ENCODE peak calls at places on chromosomes 7 and 10, in five cellular contexts. One of them, this sample, is unnamed.

GRCh38 chr7:67552738-67553137 is 556.1 kb downstream of the TYW1 start:
- DNase-seq in stimulated activated CD4-positive, alpha-beta T cell treated with anti-CD3 and anti-CD28 coated beads, Interleukin-2, amount 100 ng/mL, for 48 hours: no peak
- DNase-seq in HEK293T: no peak
- DNase-seq in germinal center: no peak
- DNase-seq in posterior cingulate gyrus: no peak
- DNase-seq in this sample: no peak

GRCh38 chr7:98703916-98704315 is 86.8 kb downstream of the NPTX2 start:
- DNase-seq in stimulated activated CD4-positive, alpha-beta T cell treated with anti-CD3 and anti-CD28 coated beads, Interleukin-2, amount 100 ng/mL, for 48 hours: no peak
- DNase-seq in HEK293T: no peak
- DNase-seq in posterior cingulate gyrus: no peak
- DNase-seq in germinal center: no peak
- DNase-seq in this sample: no peak

GRCh38 chr10:79402951-79403350 is 42.5 kb downstream of the ZCCHC24 start:
- DNase-seq in germinal center: no peak
- DNase-seq in HEK293T: no peak
- DNase-seq in stimulated activated CD4-positive, alpha-beta T cell treated with anti-CD3 and anti-CD28 coated beads, Interleukin-2, amount 100 ng/mL, for 48 hours: no peak
- DNase-seq in posterior cingulate gyrus: no peak
- DNase-seq in this sample: no peak

GRCh38 chr7:47940482-47941001 is 7.7 kb downstream of the PKD1L1 start:
- DNase-seq in germinal center: no peak
- DNase-seq in posterior cingulate gyrus: no peak
- DNase-seq in HEK293T: no peak
- DNase-seq in stimulated activated CD4-positive, alpha-beta T cell treated with anti-CD3 and anti-CD28 coated beads, Interleukin-2, amount 100 ng/mL, for 48 hours: no peak
- DNase-seq in this sample: no peak

GRCh38 chr10:98030093-98030821 is at the start of gene CRTAC1:
- DNase-seq in stimulated activated CD4-positive, alpha-beta T cell treated with anti-CD3 and anti-CD28 coated beads, Interleukin-2, amount 100 ng/mL, for 48 hours: no peak
- DNase-seq in HEK293T: peak
- DNase-seq in posterior cingulate gyrus: peak
- DNase-seq in germinal center: no peak
- DNase-seq in this sample: peak

GRCh38 chr10:97083228-97083860 is 102.4 kb downstream of the SLIT1 start:
- DNase-seq in HEK293T: no peak
- DNase-seq in posterior cingulate gyrus: no peak
- DNase-seq in germinal center: no peak
- DNase-seq in stimulated activated CD4-positive, alpha-beta T cell treated with anti-CD3 and anti-CD28 coated beads, Interleukin-2, amount 100 ng/mL, for 48 hours: no peak
- DNase-seq in this sample: no peak

GRCh38 chr7:5437987-5438386 is 14.4 kb upstream of the TNRC18 start:
- DNase-seq in HEK293T: no peak
- DNase-seq in stimulated activated CD4-positive, alpha-beta T cell treated with anti-CD3 and anti-CD28 coated beads, Interleukin-2, amount 100 ng/mL, for 48 hours: no peak
- DNase-seq in germinal center: no peak
- DNase-seq in posterior cingulate gyrus: no peak
- DNase-seq in this sample: no peak

GRCh38 chr10:80081801-80082750 is 3.6 kb downstream of the TMEM254 start:
- DNase-seq in stimulated activated CD4-positive, alpha-beta T cell treated with anti-CD3 and anti-CD28 coated beads, Interleukin-2, amount 100 ng/mL, for 48 hours: no peak
- DNase-seq in HEK293T: no peak
- DNase-seq in germinal center: no peak
- DNase-seq in posterior cingulate gyrus: no peak
- DNase-seq in this sample: no peak

GRCh38 chr7:86643478-86644281 is at the start of gene GRM3:
- DNase-seq in stimulated activated CD4-positive, alpha-beta T cell treated with anti-CD3 and anti-CD28 coated beads, Interleukin-2, amount 100 ng/mL, for 48 hours: no peak
- DNase-seq in posterior cingulate gyrus: peak
- DNase-seq in HEK293T: peak
- DNase-seq in germinal center: no peak
- DNase-seq in this sample: no peak

GRCh38 chr10:86035791-86036543 is 330.6 kb downstream of the GRID1 start:
- DNase-seq in posterior cingulate gyrus: no peak
- DNase-seq in germinal center: no peak
- DNase-seq in stimulated activated CD4-positive, alpha-beta T cell treated with anti-CD3 and anti-CD28 coated beads, Interleukin-2, amount 100 ng/mL, for 48 hours: no peak
- DNase-seq in HEK293T: no peak
- DNase-seq in this sample: no peak

GRCh38 chr10:98555011-98555619 is 108.4 kb upstream of the HPS1 start:
- DNase-seq in stimulated activated CD4-positive, alpha-beta T cell treated with anti-CD3 and anti-CD28 coated beads, Interleukin-2, amount 100 ng/mL, for 48 hours: no peak
- DNase-seq in posterior cingulate gyrus: no peak
- DNase-seq in HEK293T: peak
- DNase-seq in germinal center: no peak
- DNase-seq in this sample: no peak

GRCh38 chr10:3774814-3775670 is 10.0 kb downstream of the KLF6 start:
- DNase-seq in HEK293T: no peak
- DNase-seq in germinal center: no peak
- DNase-seq in posterior cingulate gyrus: no peak
- DNase-seq in stimulated activated CD4-positive, alpha-beta T cell treated with anti-CD3 and anti-CD28 coated beads, Interleukin-2, amount 100 ng/mL, for 48 hours: no peak
- DNase-seq in this sample: peak

GRCh38 chr7:7719235-7719634 is 828 bp upstream of the RPA3 start:
- DNase-seq in HEK293T: no peak
- DNase-seq in posterior cingulate gyrus: no peak
- DNase-seq in germinal center: no peak
- DNase-seq in stimulated activated CD4-positive, alpha-beta T cell treated with anti-CD3 and anti-CD28 coated beads, Interleukin-2, amount 100 ng/mL, for 48 hours: peak
- DNase-seq in this sample: no peak

GRCh38 chr7:1850111-1850975 is 180.3 kb downstream of the ELFN1 start:
- DNase-seq in germinal center: no peak
- DNase-seq in posterior cingulate gyrus: peak
- DNase-seq in HEK293T: no peak
- DNase-seq in stimulated activated CD4-positive, alpha-beta T cell treated with anti-CD3 and anti-CD28 coated beads, Interleukin-2, amount 100 ng/mL, for 48 hours: no peak
- DNase-seq in this sample: no peak

GRCh38 chr10:127036987-127037386 is 131.8 kb downstream of the DOCK1 start:
- DNase-seq in germinal center: no peak
- DNase-seq in stimulated activated CD4-positive, alpha-beta T cell treated with anti-CD3 and anti-CD28 coated beads, Interleukin-2, amount 100 ng/mL, for 48 hours: no peak
- DNase-seq in posterior cingulate gyrus: no peak
- DNase-seq in HEK293T: no peak
- DNase-seq in this sample: no peak

GRCh38 chr7:9026121-9026520 is 592.7 kb downstream of the NXPH1 start:
- DNase-seq in posterior cingulate gyrus: no peak
- DNase-seq in stimulated activated CD4-positive, alpha-beta T cell treated with anti-CD3 and anti-CD28 coated beads, Interleukin-2, amount 100 ng/mL, for 48 hours: no peak
- DNase-seq in HEK293T: no peak
- DNase-seq in germinal center: no peak
- DNase-seq in this sample: no peak

GRCh38 chr7:134029-134428 is 58.3 kb upstream of the FAM20C start:
- DNase-seq in stimulated activated CD4-positive, alpha-beta T cell treated with anti-CD3 and anti-CD28 coated beads, Interleukin-2, amount 100 ng/mL, for 48 hours: no peak
- DNase-seq in germinal center: no peak
- DNase-seq in HEK293T: no peak
- DNase-seq in posterior cingulate gyrus: no peak
- DNase-seq in this sample: no peak

GRCh38 chr10:73894245-73894971 is 16.5 kb upstream of the PLAU start:
- DNase-seq in posterior cingulate gyrus: no peak
- DNase-seq in HEK293T: no peak
- DNase-seq in germinal center: no peak
- DNase-seq in stimulated activated CD4-positive, alpha-beta T cell treated with anti-CD3 and anti-CD28 coated beads, Interleukin-2, amount 100 ng/mL, for 48 hours: no peak
- DNase-seq in this sample: no peak

GRCh38 chr7:11548532-11548931 is 283.5 kb downstream of the THSD7A start:
- DNase-seq in HEK293T: no peak
- DNase-seq in germinal center: no peak
- DNase-seq in posterior cingulate gyrus: no peak
- DNase-seq in stimulated activated CD4-positive, alpha-beta T cell treated with anti-CD3 and anti-CD28 coated beads, Interleukin-2, amount 100 ng/mL, for 48 hours: no peak
- DNase-seq in this sample: no peak

GRCh38 chr10:75547391-75548298 is 116.2 kb downstream of the LRMDA start:
- DNase-seq in germinal center: no peak
- DNase-seq in HEK293T: no peak
- DNase-seq in stimulated activated CD4-positive, alpha-beta T cell treated with anti-CD3 and anti-CD28 coated beads, Interleukin-2, amount 100 ng/mL, for 48 hours: no peak
- DNase-seq in posterior cingulate gyrus: no peak
- DNase-seq in this sample: no peak

This sample was measured in A549.